ENCODE peak calls at places on chromosomes 1 and 21, in six cellular contexts. Z is left lung, L is uterus, M is BJ, N is brain microvascular endothelial cell, I is RWPE2. W is an unnamed sample.

GRCh38 chr21:42465008-42465878 is 30.8 kb downstream of the RSPH1 start:
- DNase-seq in I (no peak), M (no peak), L (no peak), Z (no peak), N (peak; percentile 19), W (peak; percentile 54)

GRCh38 chr1:182175340-182176068 is 114.0 kb upstream of the ZNF648 start:
- DNase-seq in M (no peak), L (no peak), Z (no peak), N (no peak), I (peak; percentile 72), W (no peak)

GRCh38 chr1:198577444-198577843 is 37.0 kb upstream of the ATP6V1G3 start:
- DNase-seq in Z (no peak), I (no peak), L (no peak), M (peak; percentile 81), N (peak; percentile 64), W (no peak)

GRCh38 chr1:38028105-38028591 is 15.6 kb downstream of the UTP11 start:
- DNase-seq in I (no peak), M (no peak), Z (no peak), N (no peak), L (no peak), W (no peak)

GRCh38 chr21:15204887-15205286 is 140.1 kb upstream of the NRIP1 start:
- DNase-seq in I (no peak), L (no peak), N (no peak), Z (no peak), M (no peak), W (no peak)

GRCh38 chr1:30418426-30419245 is 304.7 kb downstream of the MATN1 start:
- DNase-seq in I (peak; percentile 11), Z (no peak), M (no peak), L (peak; percentile 9), N (no peak), W (peak; percentile 75)

GRCh38 chr1:177511036-177511435 is 340.3 kb downstream of the BRINP2 start:
- DNase-seq in M (no peak), N (no peak), L (no peak), I (no peak), Z (no peak), W (no peak)

GRCh38 chr1:226618380-226618779 is 69.8 kb downstream of the STUM start:
- DNase-seq in I (no peak), Z (no peak), M (no peak), L (peak; percentile 8), N (no peak), W (no peak)

GRCh38 chr1:217982711-217983405 is 302.2 kb upstream of the RRP15 start:
- DNase-seq in M (no peak), L (no peak), Z (no peak), N (no peak), I (no peak), W (no peak)

GRCh38 chr1:15152318-15153183 is 996 bp upstream of the TMEM51 start:
- DNase-seq in M (no peak), Z (peak; percentile 89), I (peak; percentile 85), N (peak; percentile 88), L (peak; percentile 83), W (peak; percentile 70)

GRCh38 chr21:33587792-33588484 is 546 bp downstream of the DONSON start:
- DNase-seq in Z (peak; percentile 80), N (peak; percentile 10), I (no peak), M (no peak), L (peak; percentile 38), W (peak; percentile 90)

DNA sequence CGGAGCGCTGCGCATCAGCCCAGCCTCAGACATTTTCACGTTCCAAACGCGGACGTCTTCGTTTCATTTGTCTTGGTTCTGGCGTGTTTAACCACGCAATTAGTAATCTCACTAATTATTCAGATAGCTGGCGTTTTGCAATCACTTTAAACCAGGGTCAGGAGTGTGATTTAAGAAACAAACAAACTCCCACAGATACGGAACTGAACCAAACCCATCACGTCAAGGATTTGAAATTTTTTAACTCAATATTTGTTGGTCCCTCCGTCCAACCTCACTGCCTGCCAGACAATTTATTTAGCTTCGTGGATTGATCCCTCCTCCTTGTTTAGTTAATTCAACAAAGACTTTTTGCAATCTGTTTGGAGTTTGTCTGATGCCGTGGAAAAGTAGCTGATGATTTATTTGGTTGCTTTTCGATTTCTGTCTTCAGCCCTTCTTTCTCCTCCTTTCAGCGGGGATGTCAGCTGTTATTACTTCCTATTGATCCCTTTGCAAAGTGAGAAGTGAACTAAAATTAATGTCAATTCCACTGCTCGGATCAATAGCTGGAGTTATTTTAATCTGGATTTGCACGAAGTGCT is 4.1 kb downstream of the RNF220 start:
- DNase-seq in N (no peak), M (no peak), I (no peak), L (no peak), Z (no peak), W (no peak)
- H3K4me3 ChIP-seq in N (no peak overlapping the region), M (no peak overlapping the region), I (no peak overlapping the region), L (no peak overlapping the region), Z (no peak overlapping the region), W (no peak overlapping the region)

DNA sequence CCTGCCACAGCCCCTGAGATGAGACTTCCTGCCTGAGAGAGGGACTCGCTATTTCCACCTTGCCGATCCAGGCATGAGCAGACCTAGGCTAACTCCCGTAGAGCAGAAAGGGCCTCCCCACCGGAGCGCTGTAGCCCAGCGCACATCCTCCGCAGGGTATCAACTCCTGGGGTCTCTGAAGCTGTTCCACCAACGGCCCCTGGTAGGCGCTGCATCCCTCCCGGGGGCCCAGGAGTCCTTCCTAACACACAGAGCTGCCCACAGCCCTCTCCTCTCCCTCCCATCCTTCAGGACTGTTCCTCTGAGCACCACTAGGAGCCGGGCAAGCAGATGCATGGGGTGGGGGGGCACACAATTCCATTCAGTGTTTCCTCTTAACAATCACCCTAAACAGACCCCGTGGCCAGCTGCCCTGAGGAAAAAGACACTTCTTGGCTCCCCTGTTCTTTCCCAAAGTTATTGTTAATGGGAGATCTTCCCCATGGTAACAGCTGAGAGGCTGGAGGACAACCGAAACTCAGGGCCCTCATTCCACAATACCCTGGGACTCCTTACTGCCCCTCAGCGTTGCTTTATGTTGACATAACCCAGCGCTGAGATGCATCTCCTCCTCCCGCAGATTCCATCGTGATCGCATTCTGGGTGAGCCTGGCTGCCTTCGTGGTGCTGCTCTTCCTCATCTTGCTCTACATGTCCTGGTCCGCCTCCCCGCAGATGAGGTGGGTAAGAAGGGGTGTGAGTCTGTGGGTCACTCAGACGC is 7.5 kb downstream of the MRAP start:
- DNase-seq in Z (no peak), M (no peak), I (no peak), L (no peak), N (peak; percentile 3), W (no peak)
- TF ChIP-seq CTCF in Z (no peak), M (no peak), I (no peak), L (no peak), N (peak; percentile 67), W (no peak)

GRCh38 chr1:26701995-26702679 is 6.3 kb downstream of the ARID1A start:
- DNase-seq in I (no peak), N (no peak), Z (no peak), L (no peak), M (no peak), W (no peak)

GRCh38 chr1:26704629-26705028 is 8.8 kb downstream of the ARID1A start:
- DNase-seq in N (no peak), Z (no peak), I (no peak), M (no peak), L (no peak), W (no peak)

GRCh38 chr1:26701266-26701994 is 5.6 kb downstream of the ARID1A start:
- DNase-seq in L (no peak), N (peak; percentile 62), I (no peak), Z (no peak), M (no peak), W (no peak)

GRCh38 chr1:26702680-26703038 is 6.8 kb downstream of the ARID1A start:
- DNase-seq in Z (no peak), L (no peak), M (no peak), I (no peak), N (no peak), W (no peak)

GRCh38 chr1:26703466-26703865 is 7.7 kb downstream of the ARID1A start:
- DNase-seq in N (no peak), Z (no peak), I (no peak), L (no peak), M (no peak), W (no peak)
- H3K4me3 ChIP-seq in N (no peak overlapping the region), Z (no peak overlapping the region), I (no peak overlapping the region), L (no peak overlapping the region), M (no peak overlapping the region), W (no peak overlapping the region)

GRCh38 chr1:82778612-82779011 is 977.9 kb downstream of the ADGRL2 start:
- DNase-seq in L (no peak), M (no peak), Z (no peak), I (no peak), N (peak; percentile 8), W (no peak)

GRCh38 chr1:82777240-82777639 is 976.5 kb downstream of the ADGRL2 start:
- DNase-seq in Z (no peak), M (no peak), I (no peak), L (no peak), N (no peak), W (no peak)

DNA sequence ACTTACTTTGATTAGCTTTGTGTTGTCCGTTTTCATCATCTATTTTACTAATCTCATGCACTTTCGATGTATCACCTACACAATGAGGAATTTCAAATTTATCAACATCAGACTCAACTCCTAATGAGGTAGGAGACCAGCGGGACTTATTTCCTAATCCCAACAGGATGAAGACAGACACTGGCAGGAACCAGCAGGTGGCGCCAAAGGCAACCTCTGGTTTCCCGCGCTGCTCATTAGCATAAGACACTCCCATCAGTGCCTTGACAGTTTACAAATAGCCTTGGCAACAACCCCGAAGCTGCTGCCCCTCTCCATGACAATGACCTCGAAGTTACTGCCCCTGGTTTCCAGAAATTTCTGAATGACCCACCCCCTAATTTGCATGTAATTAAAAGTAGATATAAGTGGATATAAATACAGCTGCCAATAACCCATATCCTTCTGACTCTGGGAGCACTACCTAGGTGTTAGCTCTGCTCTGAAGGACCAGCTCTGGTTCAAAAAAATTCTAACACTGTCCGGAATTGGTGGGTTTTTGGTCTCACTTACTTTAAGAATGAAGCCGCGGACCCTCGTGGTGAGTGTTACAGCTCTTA is 974.8 kb downstream of the ADGRL2 start:
- DNase-seq in I (no peak), L (no peak), Z (peak; percentile 62), M (no peak), N (peak; percentile 18), W (no peak)
- TF ChIP-seq CTCF in I (peak; percentile 50), L (no peak), Z (peak; percentile 24), M (peak; percentile 52), N (peak; percentile 72), W (no peak)

DNA sequence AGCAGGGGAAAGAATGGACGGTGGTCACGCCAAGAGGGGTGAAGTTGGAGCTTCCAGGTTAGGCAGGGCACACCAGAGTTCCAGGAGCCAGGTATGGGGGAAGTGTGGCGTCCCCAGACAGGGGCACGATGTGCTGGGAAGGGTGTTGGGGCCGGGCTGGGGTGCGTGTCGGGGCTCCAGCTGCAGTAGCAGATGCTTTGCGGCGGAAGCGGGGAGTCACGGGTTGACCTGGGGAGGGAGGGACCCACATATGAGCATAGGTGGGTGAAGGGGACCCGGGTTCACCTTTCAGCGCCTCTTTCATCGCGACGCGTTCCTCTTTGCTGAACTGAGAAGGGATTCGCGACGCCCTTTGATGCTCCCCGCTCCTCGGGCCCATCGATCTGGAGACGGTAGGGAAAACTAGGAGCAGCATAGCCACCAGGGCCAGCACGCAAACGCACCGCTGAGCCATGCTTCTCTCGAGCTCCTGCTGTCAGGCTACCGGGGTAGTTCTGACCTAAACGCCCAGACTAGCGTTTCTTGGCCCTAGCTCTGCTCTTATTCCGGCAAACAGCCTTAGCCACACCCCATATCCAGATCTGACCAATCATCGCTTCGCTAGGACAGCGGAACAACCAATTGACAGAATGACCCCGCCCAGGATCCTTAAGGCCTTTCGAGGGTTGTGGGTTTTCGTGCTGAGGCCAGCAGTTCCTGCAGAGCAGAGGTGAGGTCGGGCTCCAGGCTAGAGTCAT is at the start of gene PM20D1:
- DNase-seq in N (peak; percentile 54), M (no peak), Z (peak; percentile 70), I (no peak), L (peak; percentile 81), W (peak; percentile 91)
- H3K4me3 ChIP-seq in N (peak within 1 kb of the TSS; percentile 35), M (no peak within 1 kb of the TSS), Z (no peak within 1 kb of the TSS), I (no peak within 1 kb of the TSS), L (peak within 1 kb of the TSS; percentile 34), W (no peak within 1 kb of the TSS)